ENCODE peak calls at places on chromosomes 4 and X, in four cellular contexts. W is adrenal gland, V is RWPE2, S is SJCRH30. Y is an unnamed sample.

GRCh38 chr4:142944565-142944964 is 98.5 kb upstream of the INPP4B start:
- DNase-seq in W (no peak), V (no peak), S (no peak), Y (no peak)

GRCh38 chr4:140308366-140309123 is 64.9 kb upstream of the SCOC start:
- DNase-seq in W (peak), V (peak), S (peak), Y (peak)

GRCh38 chr4:121228851-121229250 is 64.7 kb upstream of the TNIP3 start:
- DNase-seq in W (no peak), V (no peak), S (no peak), Y (no peak)

GRCh38 chr4:147933779-147934178 is 201.9 kb downstream of the ARHGAP10 start:
- DNase-seq in W (no peak), V (no peak), S (no peak), Y (no peak)

GRCh38 chrX:77668391-77669237 is 117.4 kb downstream of the ATRX start:
- DNase-seq in W (no peak), V (no peak), S (no peak), Y (peak)

GRCh38 chr4:148057425-148058020 is 325.6 kb downstream of the ARHGAP10 start:
- DNase-seq in W (no peak), V (no peak), S (no peak), Y (no peak)

GRCh38 chrX:40104649-40105015 is 6.9 kb upstream of the BCOR start:
- DNase-seq in W (peak), V (no peak), S (peak), Y (no peak)

GRCh38 chr4:24560770-24561415 is 23.5 kb downstream of the DHX15 start:
- DNase-seq in W (no peak), V (no peak), S (no peak), Y (no peak)

GRCh38 chr4:15648600-15648999 is 6.6 kb downstream of the FBXL5 start:
- DNase-seq in W (no peak), V (no peak), S (no peak), Y (no peak)

GRCh38 chrX:3066555-3066954 is 25.3 kb downstream of the ARSF start:
- DNase-seq in W (peak), V (no peak), S (peak), Y (peak)

GRCh38 chrX:15055146-15055930 is 182.1 kb downstream of the MOSPD2 start:
- DNase-seq in W (no peak), V (no peak), S (no peak), Y (no peak)

GRCh38 chrX:46653482-46653881 is 79.9 kb downstream of the CHST7 start:
- DNase-seq in W (no peak), V (no peak), S (peak), Y (no peak)

GRCh38 chr4:16591867-16592266 is 306.6 kb downstream of the LDB2 start:
- DNase-seq in W (no peak), V (no peak), S (no peak), Y (no peak)

GRCh38 chr4:8140915-8141314 is 17.7 kb downstream of the ABLIM2 start:
- DNase-seq in W (no peak), V (no peak), S (no peak), Y (no peak)

GRCh38 chrX:153689654-153690465 is 2.1 kb downstream of the SLC6A8 start:
- DNase-seq in W (no peak), V (no peak), S (no peak), Y (no peak)

GRCh38 chrX:10884246-10884645 is 226.9 kb upstream of the HCCS start:
- DNase-seq in W (no peak), V (no peak), S (peak), Y (no peak)

GRCh38 chr4:6589444-6589843 is 14.5 kb downstream of the MAN2B2 start:
- DNase-seq in W (no peak), V (no peak), S (no peak), Y (no peak)

GRCh38 chr4:43130228-43131021 is 237.9 kb downstream of the GRXCR1 start:
- DNase-seq in W (no peak), V (no peak), S (no peak), Y (no peak)

GRCh38 chrX:17470136-17470535 is 95.1 kb downstream of the NHS start:
- DNase-seq in W (no peak), V (no peak), S (no peak), Y (no peak)

GRCh38 chr4:111961806-111962205 is 183.4 kb upstream of the FAM241A start:
- DNase-seq in W (no peak), V (no peak), S (no peak), Y (no peak)

GRCh38 chrX:46737041-46737440 is 21.9 kb downstream of the SLC9A7 start:
- DNase-seq in W (no peak), V (no peak), S (no peak), Y (no peak)

GRCh38 chrX:38221391-38221929 is 789 bp upstream of the SRPX start:
- DNase-seq in W (no peak), V (no peak), S (no peak), Y (no peak)

GRCh38 chrX:9351112-9351511 is 113.7 kb upstream of the TBL1X start:
- DNase-seq in W (no peak), V (no peak), S (no peak), Y (no peak)

GRCh38 chr4:32986236-32986635 is 2266.1 kb downstream of the PCDH7 start:
- DNase-seq in W (no peak), V (no peak), S (no peak), Y (no peak)

GRCh38 chrX:40852573-40852972 is 117.2 kb upstream of the MED14 start:
- DNase-seq in W (no peak), V (no peak), S (no peak), Y (no peak)

GRCh38 chr4:8053688-8054449 is 104.7 kb downstream of the ABLIM2 start:
- DNase-seq in W (no peak), V (no peak), S (no peak), Y (no peak)

GRCh38 chr4:14176613-14177012 is 549.1 kb upstream of the BOD1L1 start:
- DNase-seq in W (no peak), V (no peak), S (no peak), Y (no peak)

GRCh38 chrX:52420824-52421443 is 52.1 kb downstream of the XAGE2 start:
- DNase-seq in W (no peak), V (no peak), S (no peak), Y (no peak)

GRCh38 chr4:185566972-185567749 is 31.9 kb upstream of the PDLIM3 start:
- DNase-seq in W (no peak), V (no peak), S (peak), Y (no peak)

GRCh38 chr4:84573738-84574720 is 8.9 kb upstream of the CDS1 start:
- DNase-seq in W (no peak), V (no peak), S (no peak), Y (no peak)

GRCh38 chrX:155997436-155997835 is at the start of gene IL9R:
- DNase-seq in W (no peak), V (no peak), S (no peak), Y (no peak)

GRCh38 chrX:110915120-110915519 is 119.5 kb upstream of the CHRDL1 start:
- DNase-seq in W (no peak), V (no peak), S (no peak), Y (no peak)

GRCh38 chrX:9286234-9286633 is 178.6 kb upstream of the TBL1X start:
- DNase-seq in W (peak), V (no peak), S (no peak), Y (no peak)

GRCh38 chrX:45472968-45473367 is 272.3 kb upstream of the DIPK2B start:
- DNase-seq in W (no peak), V (no peak), S (no peak), Y (no peak)

GRCh38 chrX:85084770-85085393 is 81.2 kb downstream of the APOOL start:
- DNase-seq in W (no peak), V (no peak), S (no peak), Y (no peak)

GRCh38 chr4:146235654-146236570 is 21.6 kb downstream of the REELD1 start:
- DNase-seq in W (peak), V (no peak), S (no peak), Y (no peak)

GRCh38 chr4:77586953-77587383 is 18.7 kb upstream of the CXCL13 start:
- DNase-seq in W (no peak), V (no peak), S (peak), Y (peak)

GRCh38 chr4:80197132-80197573 is at the start of gene PRDM8:
- DNase-seq in W (no peak), V (no peak), S (peak), Y (no peak)

GRCh38 chrX:50736651-50737050 is 77.3 kb downstream of the SHROOM4 start:
- DNase-seq in W (no peak), V (no peak), S (no peak), Y (no peak)

DNA sequence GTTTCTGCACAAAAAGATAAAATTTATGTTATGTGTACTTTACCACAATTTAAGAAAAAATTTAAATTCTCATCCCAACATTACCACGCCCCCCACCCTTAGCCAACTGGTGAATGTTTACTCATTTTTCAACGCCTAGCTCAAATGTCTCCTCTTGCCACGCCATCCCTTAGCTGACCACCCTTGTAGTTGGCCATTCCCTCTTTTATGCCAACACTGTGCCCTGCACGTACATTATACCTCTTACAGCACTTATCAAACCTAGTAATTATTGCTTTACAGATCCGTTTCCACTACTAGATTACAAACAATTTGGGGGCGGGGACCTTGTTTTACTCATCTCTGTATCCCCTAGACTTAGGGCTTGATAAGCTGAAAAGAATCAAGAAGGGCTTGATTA is 644 bp downstream of the ERCC6L start:
- DNase-seq in W (no peak), V (no peak), S (no peak), Y (no peak)
- H3K27ac ChIP-seq in W (no peak), V (peak), S (peak), Y (no peak)

GRCh38 chr4:93654276-93654675 is 174.3 kb upstream of the ATOH1 start:
- DNase-seq in W (no peak), V (no peak), S (no peak), Y (no peak)

GRCh38 chr4:93659629-93660028 is 168.9 kb upstream of the ATOH1 start:
- DNase-seq in W (no peak), V (no peak), S (no peak), Y (no peak)

GRCh38 chr4:93660036-93660435 is 168.5 kb upstream of the ATOH1 start:
- DNase-seq in W (no peak), V (no peak), S (no peak), Y (no peak)

GRCh38 chr4:93657527-93657926 is 171.0 kb upstream of the ATOH1 start:
- DNase-seq in W (no peak), V (no peak), S (no peak), Y (no peak)

GRCh38 chr4:93658443-93658842 is 170.1 kb upstream of the ATOH1 start:
- DNase-seq in W (no peak), V (no peak), S (no peak), Y (no peak)
- H3K27ac ChIP-seq in W (no peak), V (no peak), S (no peak), Y (no peak)

GRCh38 chr4:87490664-87491369 is 38.4 kb downstream of the SPARCL1 start:
- DNase-seq in W (no peak), V (no peak), S (no peak), Y (no peak)
- H3K27ac ChIP-seq in W (no peak), V (no peak), S (no peak), Y (no peak)

GRCh38 chr4:4427886-4428285 is 41.0 kb downstream of the NSG1 start:
- DNase-seq in W (peak), V (no peak), S (no peak), Y (no peak)
- H3K27ac ChIP-seq in W (peak), V (no peak), S (no peak), Y (no peak)

GRCh38 chrX:70436380-70436779 is 8.3 kb upstream of the DLG3 start:
- DNase-seq in W (no peak), V (no peak), S (no peak), Y (no peak)
- H3K27ac ChIP-seq in W (no peak), V (no peak), S (no peak), Y (no peak)

Y was measured in epithelial cell of prostate.